ENCODE peak calls at places on chromosomes 11 and 22, in six cellular contexts. One of them, this sample, is unnamed.

GRCh38 chr11:59365621-59366020 is 6.9 kb downstream of the OR5AN1 start:
- DNase-seq in esophagus squamous epithelium: no peak
- DNase-seq in transverse colon: no peak
- DNase-seq in HCT116: no peak
- DNase-seq in A549: no peak
- DNase-seq in uterus: no peak
- DNase-seq in this sample: no peak

GRCh38 chr11:10716122-10716521 is 22.6 kb upstream of the IRAG1 start:
- DNase-seq in esophagus squamous epithelium: no peak
- DNase-seq in transverse colon: no peak
- DNase-seq in HCT116: no peak
- DNase-seq in A549: no peak
- DNase-seq in uterus: no peak
- DNase-seq in this sample: no peak

GRCh38 chr11:117809236-117810055 is 12.4 kb upstream of the DSCAML1 start:
- DNase-seq in esophagus squamous epithelium: no peak
- DNase-seq in transverse colon: peak
- DNase-seq in HCT116: peak
- DNase-seq in A549: peak
- DNase-seq in uterus: peak
- DNase-seq in this sample: no peak

GRCh38 chr22:20010307-20011122 is 6.1 kb downstream of the ARVCF start:
- DNase-seq in esophagus squamous epithelium: no peak
- DNase-seq in transverse colon: no peak
- DNase-seq in HCT116: no peak
- DNase-seq in A549: no peak
- DNase-seq in uterus: no peak
- DNase-seq in this sample: no peak

GRCh38 chr11:65793144-65793581 is 6.3 kb downstream of the OVOL1 start:
- DNase-seq in esophagus squamous epithelium: no peak
- DNase-seq in transverse colon: peak
- DNase-seq in HCT116: no peak
- DNase-seq in A549: no peak
- DNase-seq in uterus: no peak
- DNase-seq in this sample: no peak

GRCh38 chr11:129800655-129801054 is 15.0 kb upstream of the TMEM45B start:
- DNase-seq in esophagus squamous epithelium: no peak
- DNase-seq in transverse colon: no peak
- DNase-seq in HCT116: no peak
- DNase-seq in A549: no peak
- DNase-seq in uterus: no peak
- DNase-seq in this sample: no peak

GRCh38 chr22:44541671-44542319 is 43.8 kb upstream of the RTL6 start:
- DNase-seq in esophagus squamous epithelium: no peak
- DNase-seq in transverse colon: no peak
- DNase-seq in HCT116: no peak
- DNase-seq in A549: no peak
- DNase-seq in uterus: no peak
- DNase-seq in this sample: no peak

GRCh38 chr22:29633514-29634312 is 30.3 kb downstream of the NF2 start:
- DNase-seq in esophagus squamous epithelium: no peak
- DNase-seq in transverse colon: no peak
- DNase-seq in HCT116: no peak
- DNase-seq in A549: no peak
- DNase-seq in uterus: no peak
- DNase-seq in this sample: no peak

GRCh38 chr11:61384271-61385242 is 7.8 kb upstream of the TMEM216 start:
- DNase-seq in esophagus squamous epithelium: no peak
- DNase-seq in transverse colon: no peak
- DNase-seq in HCT116: no peak
- DNase-seq in A549: no peak
- DNase-seq in uterus: no peak
- DNase-seq in this sample: no peak

GRCh38 chr11:15819679-15820286 is 536.6 kb downstream of the SOX6 start:
- DNase-seq in esophagus squamous epithelium: peak
- DNase-seq in transverse colon: peak
- DNase-seq in HCT116: peak
- DNase-seq in A549: peak
- DNase-seq in uterus: no peak
- DNase-seq in this sample: peak

GRCh38 chr11:68021167-68021787 is 9.2 kb upstream of the NDUFS8 start:
- DNase-seq in esophagus squamous epithelium: no peak
- DNase-seq in transverse colon: peak
- DNase-seq in HCT116: no peak
- DNase-seq in A549: no peak
- DNase-seq in uterus: no peak
- DNase-seq in this sample: no peak

GRCh38 chr11:18229501-18229900 is 7.1 kb downstream of the SAA4 start:
- DNase-seq in esophagus squamous epithelium: no peak
- DNase-seq in transverse colon: no peak
- DNase-seq in HCT116: no peak
- DNase-seq in A549: no peak
- DNase-seq in uterus: no peak
- DNase-seq in this sample: no peak

GRCh38 chr11:113398669-113399430 is 11.3 kb downstream of the ANKK1 start:
- DNase-seq in esophagus squamous epithelium: no peak
- DNase-seq in transverse colon: no peak
- DNase-seq in HCT116: no peak
- DNase-seq in A549: no peak
- DNase-seq in uterus: no peak
- DNase-seq in this sample: no peak

GRCh38 chr11:123509737-123510578 is 79.9 kb downstream of the GRAMD1B start:
- DNase-seq in esophagus squamous epithelium: no peak
- DNase-seq in transverse colon: no peak
- DNase-seq in HCT116: no peak
- DNase-seq in A549: no peak
- DNase-seq in uterus: no peak
- DNase-seq in this sample: peak

GRCh38 chr22:27682438-27682837 is 119.1 kb downstream of the MN1 start:
- DNase-seq in esophagus squamous epithelium: no peak
- DNase-seq in transverse colon: no peak
- DNase-seq in HCT116: no peak
- DNase-seq in A549: no peak
- DNase-seq in uterus: no peak
- DNase-seq in this sample: no peak

GRCh38 chr11:67572747-67573419 is 10.7 kb upstream of the GSTP1 start:
- DNase-seq in esophagus squamous epithelium: no peak
- DNase-seq in transverse colon: peak
- DNase-seq in HCT116: peak
- DNase-seq in A549: no peak
- DNase-seq in uterus: peak
- DNase-seq in this sample: no peak

GRCh38 chr11:111429066-111429506 is 50.0 kb upstream of the POU2AF1 start:
- DNase-seq in esophagus squamous epithelium: no peak
- DNase-seq in transverse colon: peak
- DNase-seq in HCT116: peak
- DNase-seq in A549: no peak
- DNase-seq in uterus: peak
- DNase-seq in this sample: no peak

GRCh38 chr11:44741976-44742375 is 15.2 kb downstream of the TSPAN18 start:
- DNase-seq in esophagus squamous epithelium: no peak
- DNase-seq in transverse colon: no peak
- DNase-seq in HCT116: no peak
- DNase-seq in A549: no peak
- DNase-seq in uterus: no peak
- DNase-seq in this sample: no peak

GRCh38 chr22:24706050-24706449 is 68.5 kb downstream of the PIWIL3 start:
- DNase-seq in esophagus squamous epithelium: no peak
- DNase-seq in transverse colon: no peak
- DNase-seq in HCT116: no peak
- DNase-seq in A549: no peak
- DNase-seq in uterus: no peak
- DNase-seq in this sample: no peak

GRCh38 chr11:66188580-66188979 is 79.9 kb upstream of the RAB1B start:
- DNase-seq in esophagus squamous epithelium: no peak
- DNase-seq in transverse colon: no peak
- DNase-seq in HCT116: no peak
- DNase-seq in A549: no peak
- DNase-seq in uterus: no peak
- DNase-seq in this sample: peak

GRCh38 chr11:64809781-64810241 is 540 bp downstream of the MEN1 start:
- DNase-seq in esophagus squamous epithelium: no peak
- DNase-seq in transverse colon: peak
- DNase-seq in HCT116: peak
- DNase-seq in A549: peak
- DNase-seq in uterus: no peak
- DNase-seq in this sample: no peak

GRCh38 chr11:61902313-61902712 is 11.0 kb upstream of the FADS3 start:
- DNase-seq in esophagus squamous epithelium: no peak
- DNase-seq in transverse colon: no peak
- DNase-seq in HCT116: no peak
- DNase-seq in A549: no peak
- DNase-seq in uterus: no peak
- DNase-seq in this sample: no peak

GRCh38 chr11:47354913-47355282 is 2.4 kb upstream of the MYBPC3 start:
- DNase-seq in esophagus squamous epithelium: no peak
- DNase-seq in transverse colon: no peak
- DNase-seq in HCT116: no peak
- DNase-seq in A549: peak
- DNase-seq in uterus: peak
- DNase-seq in this sample: no peak

DNA sequence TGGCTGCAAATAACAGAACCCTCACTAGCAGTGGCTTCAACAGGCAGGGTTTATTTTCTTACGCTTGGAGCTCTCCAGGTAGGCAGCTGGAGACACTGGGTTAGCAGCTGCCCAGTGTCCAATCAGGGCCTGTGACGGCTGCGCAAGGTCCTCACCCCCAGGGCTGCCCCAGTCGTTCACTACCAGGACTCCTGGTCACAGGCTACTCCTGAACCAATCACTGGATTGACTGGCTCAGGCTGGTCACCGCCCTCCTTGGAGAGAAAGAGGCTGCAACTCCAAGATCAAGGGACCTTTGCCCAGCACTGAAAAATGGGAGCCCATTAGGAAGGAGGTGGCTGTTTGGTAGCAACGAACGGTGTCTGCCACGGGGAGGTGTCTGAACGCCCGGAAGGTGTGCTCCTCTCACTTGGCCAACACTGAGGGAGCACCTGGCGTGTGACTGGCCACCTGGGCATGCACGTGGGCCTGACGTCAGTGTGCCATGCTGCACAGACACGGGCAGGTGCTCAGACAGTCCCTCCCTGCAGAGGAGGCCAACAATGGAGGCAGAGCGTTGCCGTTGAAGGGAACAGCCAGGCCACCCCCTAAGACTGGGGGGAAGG is 5.1 kb downstream of the ARSA start:
- DNase-seq in esophagus squamous epithelium: no peak
- DNase-seq in transverse colon: peak
- DNase-seq in HCT116: peak
- DNase-seq in A549: no peak
- DNase-seq in uterus: no peak
- DNase-seq in this sample: no peak
- TF ChIP-seq POLR2A in esophagus squamous epithelium: no peak
- TF ChIP-seq POLR2A in transverse colon: peak
- TF ChIP-seq POLR2A in HCT116: peak
- TF ChIP-seq POLR2A in A549: no peak
- TF ChIP-seq POLR2A in uterus: peak
- TF ChIP-seq POLR2A in this sample: no peak

GRCh38 chr22:41574847-41575381 is 14.1 kb downstream of the CSDC2 start:
- DNase-seq in esophagus squamous epithelium: no peak
- DNase-seq in transverse colon: peak
- DNase-seq in HCT116: no peak
- DNase-seq in A549: no peak
- DNase-seq in uterus: peak
- DNase-seq in this sample: no peak

GRCh38 chr22:41576877-41577276 is 12.8 kb downstream of the PMM1 start:
- DNase-seq in esophagus squamous epithelium: no peak
- DNase-seq in transverse colon: peak
- DNase-seq in HCT116: peak
- DNase-seq in A549: peak
- DNase-seq in uterus: peak
- DNase-seq in this sample: no peak

GRCh38 chr22:41573677-41574264 is 13.0 kb downstream of the CSDC2 start:
- DNase-seq in esophagus squamous epithelium: no peak
- DNase-seq in transverse colon: no peak
- DNase-seq in HCT116: no peak
- DNase-seq in A549: no peak
- DNase-seq in uterus: no peak
- DNase-seq in this sample: no peak

GRCh38 chr22:41578114-41578513 is 11.5 kb downstream of the PMM1 start:
- DNase-seq in esophagus squamous epithelium: no peak
- DNase-seq in transverse colon: no peak
- DNase-seq in HCT116: no peak
- DNase-seq in A549: no peak
- DNase-seq in uterus: no peak
- DNase-seq in this sample: no peak

GRCh38 chr22:41575533-41575932 is 14.1 kb downstream of the PMM1 start:
- DNase-seq in esophagus squamous epithelium: no peak
- DNase-seq in transverse colon: no peak
- DNase-seq in HCT116: no peak
- DNase-seq in A549: no peak
- DNase-seq in uterus: no peak
- DNase-seq in this sample: no peak
- TF ChIP-seq POLR2A in esophagus squamous epithelium: no peak
- TF ChIP-seq POLR2A in transverse colon: no peak
- TF ChIP-seq POLR2A in HCT116: no peak
- TF ChIP-seq POLR2A in A549: no peak
- TF ChIP-seq POLR2A in uterus: no peak
- TF ChIP-seq POLR2A in this sample: no peak

GRCh38 chr22:35649636-35650250 is 1.5 kb downstream of the APOL6 start:
- DNase-seq in esophagus squamous epithelium: no peak
- DNase-seq in transverse colon: no peak
- DNase-seq in HCT116: no peak
- DNase-seq in A549: no peak
- DNase-seq in uterus: no peak
- DNase-seq in this sample: no peak

GRCh38 chr22:35645646-35646045 is 2.6 kb upstream of the APOL6 start:
- DNase-seq in esophagus squamous epithelium: no peak
- DNase-seq in transverse colon: no peak
- DNase-seq in HCT116: no peak
- DNase-seq in A549: no peak
- DNase-seq in uterus: no peak
- DNase-seq in this sample: no peak

GRCh38 chr22:35649026-35649553 is 844 bp downstream of the APOL6 start:
- DNase-seq in esophagus squamous epithelium: no peak
- DNase-seq in transverse colon: no peak
- DNase-seq in HCT116: no peak
- DNase-seq in A549: no peak
- DNase-seq in uterus: no peak
- DNase-seq in this sample: no peak

GRCh38 chr22:35651085-35651484 is 2.8 kb downstream of the APOL6 start:
- DNase-seq in esophagus squamous epithelium: no peak
- DNase-seq in transverse colon: no peak
- DNase-seq in HCT116: no peak
- DNase-seq in A549: no peak
- DNase-seq in uterus: no peak
- DNase-seq in this sample: no peak

GRCh38 chr22:35648066-35649025 is at the start of gene APOL6:
- DNase-seq in esophagus squamous epithelium: no peak
- DNase-seq in transverse colon: peak
- DNase-seq in HCT116: no peak
- DNase-seq in A549: peak
- DNase-seq in uterus: peak
- DNase-seq in this sample: no peak
- TF ChIP-seq POLR2A in esophagus squamous epithelium: no peak
- TF ChIP-seq POLR2A in transverse colon: peak
- TF ChIP-seq POLR2A in HCT116: no peak
- TF ChIP-seq POLR2A in A549: no peak
- TF ChIP-seq POLR2A in uterus: peak
- TF ChIP-seq POLR2A in this sample: no peak

GRCh38 chr11:28110108-28110838 is 2.1 kb downstream of the METTL15 start:
- DNase-seq in esophagus squamous epithelium: peak
- DNase-seq in transverse colon: peak
- DNase-seq in HCT116: peak
- DNase-seq in A549: peak
- DNase-seq in uterus: peak
- DNase-seq in this sample: no peak
- TF ChIP-seq POLR2A in esophagus squamous epithelium: no peak
- TF ChIP-seq POLR2A in transverse colon: peak
- TF ChIP-seq POLR2A in HCT116: no peak
- TF ChIP-seq POLR2A in A549: peak
- TF ChIP-seq POLR2A in uterus: no peak
- TF ChIP-seq POLR2A in this sample: peak

This sample was measured in H54.